ENCODE peak calls at places on chromosome 10, in nine cellular contexts. D is adrenal gland; M is astrocyte of the spinal cord; J is colonic mucosa; A is CD8-positive, alpha-beta memory T cell; G is cardiac muscle cell; K is transverse colon; Z is A549; O is prostate gland. E is an unnamed sample.

GRCh38 chr10:35640474-35640873 is 1.6 kb downstream of the FZD8 start:
- DNase-seq in Z (peak), A (no peak), K (peak), O (peak), D (peak), G (peak), M (peak), J (peak), E (no peak)

GRCh38 chr10:89659185-89660131 is 14.4 kb upstream of the PANK1 start:
- DNase-seq in D (no peak), K (no peak), J (no peak), Z (no peak), G (peak), A (no peak), O (no peak), M (peak), E (no peak)

GRCh38 chr10:66167816-66168215 is 758.0 kb upstream of the LRRTM3 start:
- DNase-seq in M (peak), D (no peak), O (no peak), A (no peak), K (no peak), G (no peak), Z (no peak), J (no peak), E (no peak)

GRCh38 chr10:74875966-74876365 is 49.6 kb downstream of the KAT6B start:
- DNase-seq in D (no peak), K (no peak), Z (peak), A (no peak), G (no peak), M (no peak), J (no peak), O (no peak), E (no peak)

GRCh38 chr10:45160266-45160665 is 155.1 kb downstream of the OR13A1 start:
- DNase-seq in K (no peak), D (no peak), G (peak), M (peak), A (no peak), Z (no peak), O (no peak), J (no peak), E (no peak)

GRCh38 chr10:96491303-96491702 is 22.4 kb downstream of the TLL2 start:
- DNase-seq in Z (no peak), G (no peak), D (peak), M (no peak), A (no peak), K (no peak), J (no peak), O (no peak), E (no peak)

GRCh38 chr10:51405580-51406367 is 293.6 kb downstream of the CSTF2T start:
- DNase-seq in Z (no peak), A (no peak), D (no peak), M (no peak), J (no peak), G (peak), K (no peak), O (peak), E (no peak)

GRCh38 chr10:9437131-9437530 is 1382.6 kb downstream of the GATA3 start:
- DNase-seq in Z (no peak), O (no peak), A (no peak), K (no peak), G (no peak), M (peak), J (no peak), D (no peak), E (no peak)

GRCh38 chr10:75404335-75405200 is 3.0 kb upstream of the ZNF503 start:
- DNase-seq in K (peak), G (no peak), M (no peak), A (no peak), D (peak), Z (no peak), J (peak), O (peak), E (no peak)

GRCh38 chr10:130808243-130808642 is 503.3 kb downstream of the TCERG1L start:
- DNase-seq in A (no peak), G (no peak), D (no peak), J (no peak), K (no peak), O (no peak), M (no peak), Z (no peak), E (no peak)

GRCh38 chr10:59672150-59672875 is 37.3 kb downstream of the SLC16A9 start:
- DNase-seq in D (no peak), J (no peak), K (no peak), O (no peak), G (no peak), Z (no peak), M (no peak), A (no peak), E (no peak)

GRCh38 chr10:85993140-85993539 is 373.5 kb downstream of the GRID1 start:
- DNase-seq in A (no peak), D (no peak), Z (no peak), G (no peak), J (no peak), M (no peak), O (no peak), K (no peak), E (no peak)

GRCh38 chr10:520402-520787 is 169.1 kb downstream of the DIP2C start:
- DNase-seq in Z (no peak), J (no peak), G (peak), K (no peak), D (no peak), O (peak), M (no peak), A (no peak), E (no peak)

GRCh38 chr10:91955114-91955513 is 31.5 kb downstream of the BTAF1 start:
- DNase-seq in O (no peak), Z (no peak), G (no peak), D (no peak), K (no peak), M (no peak), A (no peak), J (no peak), E (no peak)

GRCh38 chr10:109393425-109393824 is 529.9 kb downstream of the XPNPEP1 start:
- DNase-seq in Z (no peak), J (no peak), A (no peak), K (no peak), M (no peak), G (no peak), D (no peak), O (no peak), E (no peak)

GRCh38 chr10:51289519-51289918 is 215.2 kb downstream of the PRKG1 start:
- DNase-seq in J (no peak), Z (no peak), O (no peak), M (no peak), G (no peak), D (no peak), K (no peak), A (no peak), E (no peak)

GRCh38 chr10:58508316-58508715 is 4.4 kb upstream of the BICC1 start:
- DNase-seq in J (no peak), D (no peak), G (peak), O (no peak), K (no peak), A (no peak), Z (no peak), M (no peak), E (no peak)

GRCh38 chr10:49106451-49106850 is 8.9 kb downstream of the VSTM4 start:
- DNase-seq in Z (no peak), K (no peak), J (no peak), M (no peak), O (peak), G (peak), D (peak), A (no peak), E (no peak)

GRCh38 chr10:49187950-49188761 is at the start of gene TMEM273:
- DNase-seq in O (no peak), K (peak), M (peak), A (no peak), G (no peak), D (peak), Z (no peak), J (peak), E (no peak)

GRCh38 chr10:35259769-35260397 is 76.4 kb upstream of the CCNY start:
- DNase-seq in M (peak), J (no peak), Z (peak), A (no peak), D (no peak), K (no peak), O (no peak), G (peak), E (no peak)

GRCh38 chr10:106780593-106781088 is 383.9 kb downstream of the SORCS1 start:
- DNase-seq in Z (no peak), G (no peak), K (no peak), O (no peak), M (no peak), J (no peak), D (no peak), A (no peak), E (no peak)

GRCh38 chr10:22022257-22023051 is 18.9 kb upstream of the DNAJC1 start:
- DNase-seq in M (no peak), J (peak), A (peak), G (peak), D (peak), K (peak), Z (no peak), O (no peak), E (no peak)

GRCh38 chr10:59387951-59388431 is 25.6 kb upstream of the FAM13C start:
- DNase-seq in Z (no peak), K (no peak), M (peak), G (peak), D (peak), O (no peak), A (no peak), J (no peak), E (no peak)

GRCh38 chr10:29618341-29619171 is 16.2 kb downstream of the SVIL start:
- DNase-seq in O (peak), Z (no peak), K (peak), G (peak), A (no peak), D (peak), M (no peak), J (peak), E (no peak)

DNA sequence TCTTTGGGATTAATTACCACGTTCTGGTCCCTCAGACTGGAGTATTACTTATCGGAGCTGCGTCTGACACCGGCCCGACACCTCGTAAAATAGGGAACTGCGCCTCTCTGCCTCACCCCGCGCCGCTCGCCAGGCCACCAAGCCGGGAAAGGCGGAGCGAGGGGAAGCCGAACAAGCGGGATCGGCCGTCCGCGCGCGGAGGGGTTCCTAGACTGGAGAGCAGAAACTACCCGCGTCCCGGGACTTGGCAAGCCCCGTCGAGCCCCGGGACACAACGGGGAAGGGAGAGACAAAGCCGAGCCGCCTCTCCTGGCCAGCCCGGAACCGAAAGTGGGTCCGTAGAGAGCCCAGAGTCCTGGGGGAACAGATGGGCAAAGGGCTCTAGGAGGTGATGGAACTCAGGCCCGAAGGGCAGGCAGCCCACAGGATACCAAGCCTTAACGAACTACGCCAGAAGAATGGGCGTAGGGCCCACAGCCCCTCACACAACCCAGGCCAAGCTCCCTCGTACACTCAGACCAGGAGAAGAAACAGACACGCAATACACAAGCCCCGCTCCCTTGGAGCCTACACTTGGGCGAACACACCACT is 6.5 kb downstream of the LBX1 start:
- DNase-seq in O (no peak), A (no peak), J (no peak), G (no peak), D (peak), K (no peak), M (no peak), Z (no peak), E (no peak)
- H3K4me3 ChIP-seq in O (peak), A (no peak), J (peak), G (no peak), D (peak), K (no peak), M (no peak), Z (no peak), E (no peak)

GRCh38 chr10:26215534-26215922 is 1.0 kb upstream of the GAD2 start:
- DNase-seq in D (no peak), K (no peak), J (no peak), M (no peak), A (no peak), G (no peak), Z (no peak), O (no peak), E (no peak)
- H3K4me3 ChIP-seq in D (no peak), K (no peak), J (no peak), M (no peak), A (no peak), G (peak), Z (peak), O (no peak), E (peak)

GRCh38 chr10:126910196-126910595 is 5.0 kb downstream of the DOCK1 start:
- DNase-seq in Z (no peak), D (no peak), M (no peak), G (no peak), O (no peak), A (no peak), J (no peak), K (no peak), E (no peak)
- H3K4me3 ChIP-seq in Z (no peak), D (no peak), M (no peak), G (no peak), O (no peak), A (no peak), J (no peak), K (no peak), E (no peak)

GRCh38 chr10:44102726-44103255 is 282.1 kb downstream of the CXCL12 start:
- DNase-seq in D (no peak), O (no peak), J (no peak), M (no peak), G (no peak), A (no peak), Z (no peak), K (no peak), E (no peak)

DNA sequence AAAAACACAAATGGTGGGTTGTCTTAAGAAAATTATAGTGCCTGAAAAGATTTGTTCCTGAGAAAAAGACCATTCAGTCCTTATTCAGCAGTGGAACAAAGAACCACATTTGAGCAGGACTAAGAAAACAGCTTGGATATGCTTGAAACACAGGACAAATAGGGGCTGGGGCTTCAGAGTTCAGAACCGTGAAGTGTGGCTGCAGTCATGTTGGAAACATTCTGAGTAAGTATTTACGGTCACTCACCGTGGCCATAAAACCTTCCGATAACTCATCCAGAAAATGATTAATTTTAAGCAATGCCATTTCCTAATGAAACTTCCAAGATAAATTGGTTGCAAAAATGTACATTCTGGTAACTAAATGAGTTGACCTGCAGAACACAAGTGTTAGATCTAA is 279.3 kb downstream of the CXCL12 start:
- DNase-seq in J (no peak), D (no peak), O (no peak), M (no peak), G (no peak), A (no peak), Z (no peak), K (no peak), E (no peak)
- H3K4me3 ChIP-seq in J (no peak), D (no peak), O (no peak), M (no peak), G (no peak), A (no peak), Z (no peak), K (no peak), E (no peak)

GRCh38 chr10:121590772-121591171 is 7.5 kb downstream of the FGFR2 start:
- DNase-seq in M (no peak), Z (no peak), A (no peak), K (no peak), J (no peak), D (no peak), G (no peak), O (no peak), E (no peak)

GRCh38 chr10:121592155-121592890 is 5.9 kb downstream of the FGFR2 start:
- DNase-seq in Z (peak), G (no peak), D (no peak), M (no peak), O (no peak), A (no peak), K (no peak), J (no peak), E (no peak)

GRCh38 chr10:121593267-121593666 is 5.0 kb downstream of the FGFR2 start:
- DNase-seq in Z (no peak), M (no peak), G (no peak), J (no peak), O (no peak), K (no peak), A (no peak), D (no peak), E (no peak)

GRCh38 chr10:121589553-121589952 is 8.7 kb downstream of the FGFR2 start:
- DNase-seq in M (no peak), A (no peak), Z (no peak), J (no peak), D (no peak), G (no peak), K (no peak), O (no peak), E (no peak)

GRCh38 chr10:121591186-121591585 is 7.1 kb downstream of the FGFR2 start:
- DNase-seq in K (no peak), J (no peak), D (no peak), O (no peak), G (no peak), M (no peak), Z (no peak), A (no peak), E (no peak)
- H3K4me3 ChIP-seq in K (no peak), J (no peak), D (no peak), O (no peak), G (no peak), M (no peak), Z (no peak), A (no peak), E (no peak)

E was measured in Jurkat, Clone E6-1.